ENCODE peak calls at places on chromosomes 1 and 21, in four cellular contexts. H, X, C and U are unnamed samples.

GRCh38 chr1:246005067-246005466 is 502.0 kb downstream of the SMYD3 start:
- DNase-seq in H (no peak), X (no peak), C (peak; percentile 97), U (peak; percentile 91)

GRCh38 chr1:232463226-232463625 is 166.7 kb downstream of the SIPA1L2 start:
- DNase-seq in H (no peak), X (no peak), C (no peak), U (no peak)

GRCh38 chr1:179955318-179955638 is 668 bp downstream of the CEP350 start:
- DNase-seq in H (no peak), X (no peak), C (peak; percentile 7), U (no peak)

GRCh38 chr1:61606448-61607312 is 118.3 kb downstream of the TM2D1 start:
- DNase-seq in H (no peak), X (no peak), C (peak; percentile 83), U (no peak)

GRCh38 chr1:92619466-92620189 is 132.9 kb upstream of the GFI1 start:
- DNase-seq in H (no peak), X (no peak), C (no peak), U (no peak)

GRCh38 chr1:234478152-234478480 is 863 bp downstream of the TARBP1 start:
- DNase-seq in H (peak; percentile 87), X (peak; percentile 50), C (peak; percentile 26), U (no peak)

GRCh38 chr1:36536727-36537126 is 54.0 kb upstream of the CSF3R start:
- DNase-seq in H (no peak), X (no peak), C (no peak), U (no peak)

GRCh38 chr1:47981664-47982350 is 15.4 kb downstream of the TRABD2B start:
- DNase-seq in H (no peak), X (no peak), C (no peak), U (no peak)

GRCh38 chr1:247443641-247444040 is 14.3 kb downstream of the OR2B11 start:
- DNase-seq in H (no peak), X (no peak), C (no peak), U (no peak)

GRCh38 chr1:74517599-74518051 is 5.2 kb upstream of the LRRC53 start:
- DNase-seq in H (peak; percentile 61), X (no peak), C (no peak), U (no peak)

GRCh38 chr1:44621841-44622286 is 52.4 kb downstream of the TMEM53 start:
- DNase-seq in H (no peak), X (no peak), C (peak; percentile 89), U (no peak)

GRCh38 chr1:207069059-207069458 is 16.0 kb downstream of the PFKFB2 start:
- DNase-seq in H (no peak), X (no peak), C (no peak), U (no peak)

GRCh38 chr1:59123081-59123675 is 173.7 kb upstream of the FGGY start:
- DNase-seq in H (no peak), X (no peak), C (no peak), U (no peak)

GRCh38 chr1:166084613-166085012 is 82.2 kb downstream of the FAM78B start:
- DNase-seq in H (no peak), X (no peak), C (no peak), U (no peak)

GRCh38 chr1:247506831-247507230 is 29.4 kb downstream of the OR2C3 start:
- DNase-seq in H (no peak), X (no peak), C (no peak), U (no peak)

GRCh38 chr21:43930074-43930847 is 65.2 kb downstream of the AGPAT3 start:
- DNase-seq in H (no peak), X (no peak), C (no peak), U (no peak)

GRCh38 chr1:154265586-154265985 is 6.8 kb upstream of the HAX1 start:
- DNase-seq in H (no peak), X (no peak), C (no peak), U (no peak)

GRCh38 chr1:221644176-221644510 is 97.7 kb downstream of the DUSP10 start:
- DNase-seq in H (peak; percentile 19), X (no peak), C (no peak), U (no peak)

GRCh38 chr1:186843931-186844330 is 15.2 kb downstream of the PLA2G4A start:
- DNase-seq in H (no peak), X (no peak), C (no peak), U (no peak)

GRCh38 chr1:44151808-44152207 is 10.4 kb upstream of the KLF18 start:
- DNase-seq in H (no peak), X (no peak), C (peak; percentile 6), U (no peak)

GRCh38 chr21:43767980-43768867 is 7.9 kb downstream of the CSTB start:
- DNase-seq in H (no peak), X (no peak), C (peak; percentile 93), U (peak; percentile 51)

GRCh38 chr1:68051475-68051874 is 1.0 kb upstream of the DIRAS3 start:
- DNase-seq in H (no peak), X (no peak), C (peak; percentile 70), U (peak; percentile 13)

GRCh38 chr1:15346356-15347030 is 63.2 kb upstream of the EFHD2 start:
- DNase-seq in H (no peak), X (no peak), C (no peak), U (no peak)

GRCh38 chr1:204359474-204360255 is at the start of gene PLEKHA6:
- DNase-seq in H (no peak), X (no peak), C (peak; percentile 40), U (no peak)

GRCh38 chr1:11527541-11528452 is 48.8 kb downstream of the DISP3 start:
- DNase-seq in H (no peak), X (no peak), C (no peak), U (no peak)

GRCh38 chr1:15618685-15619525 is 1.6 kb downstream of the DDI2 start:
- DNase-seq in H (peak; percentile 9), X (no peak), C (peak; percentile 86), U (no peak)

GRCh38 chr1:115134850-115135484 is 45.7 kb upstream of the TSPAN2 start:
- DNase-seq in H (no peak), X (no peak), C (peak; percentile 71), U (no peak)

GRCh38 chr1:220577926-220578325 is 50.0 kb downstream of the MARK1 start:
- DNase-seq in H (no peak), X (no peak), C (no peak), U (no peak)

GRCh38 chr1:30759718-30760281 is 2.2 kb upstream of the LAPTM5 start:
- DNase-seq in H (peak; percentile 87), X (peak; percentile 51), C (no peak), U (no peak)

GRCh38 chr1:14238472-14239059 is 359.9 kb upstream of the KAZN start:
- DNase-seq in H (no peak), X (no peak), C (peak; percentile 18), U (no peak)

GRCh38 chr1:181139631-181140051 is 51.1 kb downstream of the IER5 start:
- DNase-seq in H (no peak), X (no peak), C (peak; percentile 82), U (no peak)
- H3K4me3 ChIP-seq in H (no peak overlapping the region), X (no peak overlapping the region), C (no peak overlapping the region), U (no peak overlapping the region)

DNA sequence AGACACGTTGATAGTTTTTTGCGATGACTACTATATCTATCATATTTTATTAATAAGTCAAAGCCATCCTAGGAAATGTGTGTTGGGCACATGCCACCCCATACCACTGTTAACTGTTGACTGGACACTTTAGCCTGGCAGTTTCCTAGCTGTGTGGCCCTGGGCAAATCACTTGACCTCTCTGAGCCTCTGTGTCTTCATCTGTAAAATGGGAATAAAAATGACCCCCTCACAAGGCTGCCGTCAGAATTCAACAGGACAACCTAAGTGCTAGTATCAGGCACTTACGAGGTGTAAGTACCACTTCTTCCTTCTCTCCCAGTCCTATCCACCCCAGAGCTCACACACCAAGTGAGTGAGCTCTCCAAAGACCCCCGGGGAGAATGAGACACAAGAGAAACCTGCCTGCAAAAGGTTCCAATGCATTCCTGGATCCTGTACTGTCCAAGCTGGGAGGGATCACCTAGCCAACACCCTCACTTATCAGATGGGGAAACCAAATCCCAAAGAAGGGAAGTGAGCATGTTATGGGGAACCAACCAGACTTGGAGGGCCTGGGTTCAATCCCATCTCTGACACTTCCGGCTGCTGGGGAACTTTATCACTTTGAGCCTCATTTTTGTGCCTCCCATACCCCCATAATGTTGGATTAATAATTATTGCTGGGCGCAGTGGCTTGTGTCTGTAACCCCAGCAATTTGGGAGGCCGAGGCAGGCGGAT is 24.9 kb downstream of the HSPG2 start:
- DNase-seq in H (no peak), X (no peak), C (no peak), U (no peak)
- H3K4me3 ChIP-seq in H (no peak overlapping the region), X (no peak overlapping the region), C (no peak overlapping the region), U (no peak overlapping the region)

GRCh38 chr1:26126321-26127084 is 14.9 kb downstream of the PDIK1L start:
- DNase-seq in H (peak; percentile 73), X (peak; percentile 61), C (peak; percentile 38), U (no peak)
- H3K4me3 ChIP-seq in H (no peak overlapping the region), X (peak overlapping the region; percentile 77), C (no peak overlapping the region), U (no peak overlapping the region)

GRCh38 chr21:38475519-38475918 is 22.8 kb downstream of the ERG start:
- DNase-seq in H (no peak), X (no peak), C (no peak), U (no peak)

GRCh38 chr21:38474796-38475195 is 23.5 kb downstream of the ERG start:
- DNase-seq in H (no peak), X (no peak), C (no peak), U (no peak)

GRCh38 chr21:38472709-38473108 is 25.6 kb downstream of the ERG start:
- DNase-seq in H (no peak), X (no peak), C (no peak), U (no peak)

GRCh38 chr21:38476385-38476784 is 21.9 kb downstream of the ERG start:
- DNase-seq in H (no peak), X (no peak), C (no peak), U (no peak)

DNA sequence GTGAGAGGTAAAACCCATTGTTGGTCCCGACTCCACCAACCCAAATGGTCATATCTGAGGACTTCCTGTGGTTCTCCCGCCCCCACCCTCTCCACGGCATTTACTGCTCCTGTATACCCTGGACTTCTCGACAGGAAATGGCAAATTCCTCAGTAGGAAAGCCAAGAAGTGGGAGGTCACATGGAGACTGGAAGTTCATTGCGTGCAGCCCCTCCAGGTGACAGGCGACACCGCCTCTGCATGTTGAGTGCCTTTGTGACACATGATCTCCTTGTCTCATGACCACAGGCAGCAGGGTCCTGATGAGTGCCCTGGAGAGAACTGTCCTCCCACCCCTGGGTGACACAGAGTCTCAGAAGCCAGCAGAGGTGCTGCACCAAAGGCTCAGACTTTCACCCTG is 24.2 kb downstream of the ERG start:
- DNase-seq in H (no peak), X (no peak), C (no peak), U (no peak)
- H3K4me3 ChIP-seq in H (no peak overlapping the region), X (no peak overlapping the region), C (no peak overlapping the region), U (no peak overlapping the region)